ENCODE peak calls at places on chromosomes 5 and 9, in eight cellular contexts. K is epithelial cell of esophagus, N is type B pancreatic cell, O is SK-N-SH, Z is RWPE1, P is WERI-Rb-1, C is sigmoid colon, M is transverse colon. E is an unnamed sample.

GRCh38 chr5:53084856-53085255 is 24.7 kb downstream of the MOCS2 start:
- DNase-seq in K (no peak), N (no peak), O (no peak), Z (no peak), P (no peak), C (no peak), M (no peak), E (no peak)

GRCh38 chr5:94908889-94909480 is 290.5 kb downstream of the SLF1 start:
- DNase-seq in K (peak), N (no peak), O (peak), Z (peak), P (peak), C (no peak), M (no peak), E (peak)

GRCh38 chr5:109597893-109598292 is 91.8 kb upstream of the MAN2A1 start:
- DNase-seq in K (no peak), N (no peak), O (no peak), Z (no peak), P (no peak), C (no peak), M (no peak), E (no peak)

GRCh38 chr9:70053864-70054263 is 10.2 kb downstream of the MAMDC2 start:
- DNase-seq in K (peak), N (no peak), O (no peak), Z (peak), P (no peak), C (peak), M (no peak), E (peak)

GRCh38 chr5:95327211-95327610 is 42.3 kb upstream of the MCTP1 start:
- DNase-seq in K (peak), N (no peak), O (no peak), Z (peak), P (no peak), C (no peak), M (no peak), E (peak)

GRCh38 chr5:151499636-151500035 is 52.2 kb downstream of the SLC36A1 start:
- DNase-seq in K (peak), N (no peak), O (peak), Z (no peak), P (no peak), C (no peak), M (no peak), E (no peak)

GRCh38 chr5:163105456-163105855 is 331.9 kb upstream of the CCNG1 start:
- DNase-seq in K (peak), N (no peak), O (no peak), Z (peak), P (no peak), C (no peak), M (no peak), E (no peak)

GRCh38 chr5:154000703-154001102 is 38.0 kb downstream of the FAM114A2 start:
- DNase-seq in K (no peak), N (no peak), O (no peak), Z (no peak), P (no peak), C (no peak), M (no peak), E (no peak)

GRCh38 chr9:137685035-137685885 is 66.5 kb downstream of the EHMT1 start:
- DNase-seq in K (no peak), N (no peak), O (no peak), Z (no peak), P (no peak), C (no peak), M (no peak), E (no peak)

GRCh38 chr9:115944166-115944948 is 209.2 kb upstream of the PAPPA start:
- DNase-seq in K (peak), N (no peak), O (no peak), Z (peak), P (peak), C (peak), M (peak), E (no peak)

GRCh38 chr9:106797299-106797698 is 65.7 kb upstream of the ZNF462 start:
- DNase-seq in K (peak), N (no peak), O (no peak), Z (no peak), P (no peak), C (no peak), M (peak), E (no peak)

GRCh38 chr5:112419596-112420110 is 576 bp upstream of the EPB41L4A start:
- DNase-seq in K (peak), N (peak), O (peak), Z (peak), P (peak), C (peak), M (peak), E (peak)

GRCh38 chr9:73780916-73781315 is 629.3 kb downstream of the ANXA1 start:
- DNase-seq in K (peak), N (no peak), O (no peak), Z (peak), P (no peak), C (no peak), M (no peak), E (no peak)

GRCh38 chr5:139501376-139501775 is 18.8 kb upstream of the STING1 start:
- DNase-seq in K (no peak), N (no peak), O (no peak), Z (no peak), P (no peak), C (no peak), M (no peak), E (no peak)

GRCh38 chr9:80504525-80505235 is 932.9 kb downstream of the TLE4 start:
- DNase-seq in K (no peak), N (no peak), O (no peak), Z (no peak), P (no peak), C (no peak), M (no peak), E (no peak)

GRCh38 chr5:13218518-13218917 is 726.0 kb downstream of the DNAH5 start:
- DNase-seq in K (peak), N (no peak), O (no peak), Z (no peak), P (no peak), C (no peak), M (no peak), E (no peak)

GRCh38 chr9:109830587-109830986 is 50.6 kb downstream of the PALM2AKAP2 start:
- DNase-seq in K (no peak), N (no peak), O (no peak), Z (no peak), P (no peak), C (no peak), M (no peak), E (no peak)

GRCh38 chr5:157857821-157858526 is 971 bp downstream of the CLINT1 start:
- DNase-seq in K (peak), N (no peak), O (no peak), Z (peak), P (no peak), C (no peak), M (no peak), E (no peak)

GRCh38 chr9:135701067-135701967 is 668 bp upstream of the KCNT1 start:
- DNase-seq in K (no peak), N (no peak), O (peak), Z (no peak), P (peak), C (no peak), M (no peak), E (no peak)

GRCh38 chr5:96597441-96598020 is 64.6 kb upstream of the CAST start:
- DNase-seq in K (peak), N (no peak), O (no peak), Z (peak), P (no peak), C (no peak), M (no peak), E (no peak)

GRCh38 chr5:96590796-96591195 is 71.4 kb upstream of the CAST start:
- DNase-seq in K (no peak), N (no peak), O (no peak), Z (no peak), P (no peak), C (no peak), M (no peak), E (no peak)

GRCh38 chr5:96601200-96601599 is 61.0 kb upstream of the CAST start:
- DNase-seq in K (no peak), N (no peak), O (no peak), Z (no peak), P (no peak), C (no peak), M (no peak), E (no peak)

GRCh38 chr5:96595300-96596090 is 66.7 kb upstream of the CAST start:
- DNase-seq in K (peak), N (no peak), O (no peak), Z (peak), P (no peak), C (no peak), M (no peak), E (peak)
- TF ChIP-seq CTCF in K (peak), N (peak), O (peak), Z (peak), P (peak), C (no peak), M (peak), E (peak)

GRCh38 chr5:115389799-115390382 is 93.4 kb upstream of the CCDC112 start:
- DNase-seq in K (peak), N (no peak), O (no peak), Z (no peak), P (peak), C (no peak), M (no peak), E (no peak)
- TF ChIP-seq CTCF in K (peak), N (no peak), O (peak), Z (no peak), P (peak), C (no peak), M (no peak), E (peak)

GRCh38 chr5:173279166-173279565 is 44.2 kb upstream of the NKX2-5 start:
- DNase-seq in K (no peak), N (no peak), O (no peak), Z (no peak), P (no peak), C (no peak), M (no peak), E (no peak)

GRCh38 chr5:173282916-173283315 is 45.3 kb downstream of the STC2 start:
- DNase-seq in K (no peak), N (no peak), O (no peak), Z (no peak), P (no peak), C (no peak), M (no peak), E (no peak)

GRCh38 chr5:173287086-173287485 is 41.1 kb downstream of the STC2 start:
- DNase-seq in K (peak), N (no peak), O (no peak), Z (no peak), P (no peak), C (no peak), M (no peak), E (no peak)

GRCh38 chr5:173281910-173282309 is 46.3 kb downstream of the STC2 start:
- DNase-seq in K (peak), N (no peak), O (peak), Z (no peak), P (peak), C (no peak), M (no peak), E (peak)

DNA sequence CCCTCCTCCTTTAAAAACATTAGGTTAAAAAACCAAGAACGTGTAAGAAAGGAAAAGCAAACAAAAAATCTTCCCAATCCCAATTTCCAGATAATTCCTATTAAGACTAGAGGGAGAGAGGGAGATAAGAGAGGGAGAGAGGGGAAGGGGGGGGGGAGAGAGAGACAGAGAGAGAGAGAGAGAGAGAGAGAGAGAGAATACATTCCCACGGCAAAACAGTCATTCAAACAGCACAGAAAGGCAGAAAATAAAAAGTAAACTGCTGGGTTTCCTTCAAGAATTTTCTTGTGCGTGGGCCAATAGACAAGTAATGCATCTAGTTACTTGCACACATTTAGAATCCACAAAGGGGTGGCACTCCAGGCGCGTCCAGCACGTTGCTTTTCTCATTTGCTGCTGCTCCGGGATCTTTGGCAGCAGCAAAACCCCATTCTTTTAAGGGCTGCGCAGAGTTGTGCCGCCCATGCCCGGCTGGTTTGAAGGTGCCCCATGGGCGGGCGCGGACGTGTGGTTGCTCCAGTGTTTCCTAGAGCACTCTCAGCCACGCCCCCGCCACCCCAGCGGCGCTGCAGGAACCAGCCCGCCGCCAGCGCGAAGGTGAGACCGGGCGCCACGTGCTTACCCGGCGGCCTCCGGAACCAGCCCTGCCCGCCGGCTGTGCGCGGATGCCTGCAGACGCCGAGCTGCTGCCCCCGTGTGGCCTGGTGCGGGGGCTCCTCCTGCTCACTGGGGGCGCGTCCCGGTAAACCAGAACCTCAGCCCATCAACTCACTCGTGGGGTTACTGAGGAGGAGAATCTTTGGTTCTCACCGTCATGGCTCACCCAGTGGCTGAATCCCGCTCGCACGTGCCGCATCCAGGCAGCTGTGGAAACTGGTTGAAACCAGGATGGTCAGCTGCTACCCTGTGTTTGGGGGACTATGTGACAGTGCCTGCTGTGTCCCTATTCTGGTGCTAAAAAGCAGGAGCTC is 44.6 kb downstream of the STC2 start:
- DNase-seq in K (peak), N (peak), O (peak), Z (peak), P (peak), C (peak), M (peak), E (peak)
- TF ChIP-seq CTCF in K (peak), N (peak), O (peak), Z (peak), P (peak), C (peak), M (peak), E (peak)

GRCh38 chr5:82107277-82107676 is 135.5 kb downstream of the ATG10 start:
- DNase-seq in K (peak), N (no peak), O (no peak), Z (peak), P (no peak), C (no peak), M (no peak), E (peak)
- TF ChIP-seq CTCF in K (peak), N (peak), O (peak), Z (peak), P (no peak), C (peak), M (peak), E (peak)

GRCh38 chr9:92728831-92729734 is 35.5 kb downstream of the BICD2 start:
- DNase-seq in K (no peak), N (peak), O (peak), Z (no peak), P (peak), C (no peak), M (peak), E (no peak)
- TF ChIP-seq CTCF in K (peak), N (peak), O (peak), Z (no peak), P (peak), C (peak), M (no peak), E (no peak)

GRCh38 chr5:120532835-120533234 is 68.7 kb downstream of the PRR16 start:
- DNase-seq in K (no peak), N (no peak), O (peak), Z (no peak), P (peak), C (no peak), M (no peak), E (peak)
- TF ChIP-seq CTCF in K (peak), N (peak), O (peak), Z (no peak), P (peak), C (no peak), M (no peak), E (no peak)

GRCh38 chr5:14440223-14440597 is 141.4 kb upstream of the OTULINL start:
- DNase-seq in K (no peak), N (no peak), O (no peak), Z (no peak), P (no peak), C (no peak), M (no peak), E (no peak)

GRCh38 chr5:14438195-14438606 is 143.4 kb upstream of the OTULINL start:
- DNase-seq in K (no peak), N (no peak), O (no peak), Z (no peak), P (no peak), C (no peak), M (no peak), E (no peak)

GRCh38 chr5:14440598-14441401 is 140.8 kb upstream of the OTULINL start:
- DNase-seq in K (peak), N (no peak), O (peak), Z (no peak), P (peak), C (peak), M (peak), E (no peak)

GRCh38 chr5:14436801-14437542 is 144.6 kb upstream of the OTULINL start:
- DNase-seq in K (no peak), N (no peak), O (no peak), Z (no peak), P (no peak), C (no peak), M (no peak), E (no peak)

DNA sequence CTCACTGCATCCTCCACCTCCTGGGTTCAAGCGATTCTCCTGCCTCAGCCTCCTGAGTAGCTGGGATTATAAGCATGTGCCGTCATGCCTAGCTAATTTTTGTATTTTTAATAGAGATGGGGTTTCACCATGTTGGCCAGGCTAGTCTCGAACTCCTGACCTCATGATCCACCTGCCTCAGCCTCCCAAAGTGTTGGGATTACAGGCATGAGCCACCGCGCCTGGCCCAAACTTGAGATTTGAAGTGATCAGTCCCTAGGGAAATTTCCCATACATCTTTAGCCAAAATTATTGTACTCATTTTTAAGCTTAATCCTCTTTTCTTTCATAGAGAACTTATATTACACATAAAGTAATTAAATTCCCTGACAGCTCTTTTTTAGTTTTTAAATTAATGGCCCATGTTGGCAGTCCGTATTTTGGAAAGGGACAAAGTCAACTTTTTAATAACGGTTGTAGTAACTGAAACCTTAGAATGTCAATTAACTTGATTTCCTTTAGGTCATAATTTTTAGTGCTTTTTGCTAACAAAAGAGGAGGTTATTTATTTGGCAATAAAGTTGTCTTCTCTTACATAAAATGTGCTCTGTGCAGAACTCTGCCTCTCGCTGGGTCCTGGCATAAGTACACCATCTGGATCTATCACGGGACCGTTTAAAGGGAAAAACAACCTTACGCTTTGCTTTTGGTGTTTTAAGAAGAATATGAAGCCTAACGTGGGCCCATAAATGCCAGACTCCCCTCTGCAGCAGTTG is 142.3 kb upstream of the OTULINL start:
- DNase-seq in K (no peak), N (no peak), O (no peak), Z (no peak), P (no peak), C (no peak), M (no peak), E (no peak)
- TF ChIP-seq CTCF in K (no peak), N (no peak), O (no peak), Z (no peak), P (no peak), C (no peak), M (no peak), E (no peak)

E was measured in Calu3.